ENCODE peak calls at places on chromosomes 7 and 10, in five cellular contexts. One of them, this sample, is unnamed.

GRCh38 chr7:114740095-114740494 is 181.8 kb upstream of the MDFIC start:
- DNase-seq in AG10803: no peak
- DNase-seq in left ventricle myocardium inferior: no peak
- DNase-seq in natural killer cell: no peak
- DNase-seq in PC-9: no peak
- DNase-seq in this sample: no peak

GRCh38 chr10:119597405-119598186 is 832 bp upstream of the TIAL1 start:
- DNase-seq in AG10803: no peak
- DNase-seq in natural killer cell: no peak
- DNase-seq in PC-9: no peak
- DNase-seq in left ventricle myocardium inferior: no peak
- DNase-seq in this sample: no peak

GRCh38 chr7:16989883-16990413 is 108.2 kb upstream of the AGR3 start:
- DNase-seq in natural killer cell: no peak
- DNase-seq in left ventricle myocardium inferior: peak
- DNase-seq in PC-9: peak
- DNase-seq in AG10803: peak
- DNase-seq in this sample: no peak

GRCh38 chr7:15652776-15653290 is 33.6 kb downstream of the MEOX2 start:
- DNase-seq in natural killer cell: no peak
- DNase-seq in AG10803: no peak
- DNase-seq in PC-9: no peak
- DNase-seq in left ventricle myocardium inferior: no peak
- DNase-seq in this sample: no peak

GRCh38 chr10:110005716-110006115 is 2.1 kb upstream of the ADD3 start:
- DNase-seq in PC-9: no peak
- DNase-seq in AG10803: peak
- DNase-seq in natural killer cell: no peak
- DNase-seq in left ventricle myocardium inferior: peak
- DNase-seq in this sample: no peak

GRCh38 chr10:96834121-96834520 is 2.0 kb downstream of the LCOR start:
- DNase-seq in AG10803: no peak
- DNase-seq in PC-9: no peak
- DNase-seq in natural killer cell: no peak
- DNase-seq in left ventricle myocardium inferior: no peak
- DNase-seq in this sample: no peak

GRCh38 chr10:86646532-86646931 is 7.8 kb upstream of the OPN4 start:
- DNase-seq in PC-9: no peak
- DNase-seq in AG10803: no peak
- DNase-seq in natural killer cell: no peak
- DNase-seq in left ventricle myocardium inferior: no peak
- DNase-seq in this sample: no peak

GRCh38 chr7:68964060-68964459 is 634.2 kb upstream of the AUTS2 start:
- DNase-seq in AG10803: peak
- DNase-seq in natural killer cell: no peak
- DNase-seq in left ventricle myocardium inferior: no peak
- DNase-seq in PC-9: no peak
- DNase-seq in this sample: no peak

GRCh38 chr10:124688889-124689670 is 55.1 kb downstream of the FAM53B start:
- DNase-seq in AG10803: no peak
- DNase-seq in left ventricle myocardium inferior: no peak
- DNase-seq in PC-9: no peak
- DNase-seq in natural killer cell: peak
- DNase-seq in this sample: no peak

GRCh38 chr10:119161680-119162079 is 3.8 kb downstream of the SFXN4 start:
- DNase-seq in left ventricle myocardium inferior: no peak
- DNase-seq in natural killer cell: no peak
- DNase-seq in PC-9: no peak
- DNase-seq in AG10803: peak
- DNase-seq in this sample: no peak

GRCh38 chr10:109277456-109277855 is 645.9 kb downstream of the XPNPEP1 start:
- DNase-seq in PC-9: no peak
- DNase-seq in left ventricle myocardium inferior: no peak
- DNase-seq in AG10803: peak
- DNase-seq in natural killer cell: no peak
- DNase-seq in this sample: no peak

GRCh38 chr10:100749309-100750217 is 4.2 kb downstream of the PAX2 start:
- DNase-seq in left ventricle myocardium inferior: no peak
- DNase-seq in natural killer cell: no peak
- DNase-seq in PC-9: no peak
- DNase-seq in AG10803: no peak
- DNase-seq in this sample: no peak

GRCh38 chr10:11631890-11632587 is 20.6 kb upstream of the USP6NL start:
- DNase-seq in PC-9: no peak
- DNase-seq in AG10803: no peak
- DNase-seq in left ventricle myocardium inferior: no peak
- DNase-seq in natural killer cell: no peak
- DNase-seq in this sample: no peak

GRCh38 chr10:59047180-59047579 is 129.3 kb upstream of the PHYHIPL start:
- DNase-seq in left ventricle myocardium inferior: no peak
- DNase-seq in AG10803: no peak
- DNase-seq in PC-9: no peak
- DNase-seq in natural killer cell: no peak
- DNase-seq in this sample: no peak

GRCh38 chr7:1646957-1647891 is 22.9 kb upstream of the ELFN1 start:
- DNase-seq in PC-9: no peak
- DNase-seq in left ventricle myocardium inferior: peak
- DNase-seq in natural killer cell: no peak
- DNase-seq in AG10803: peak
- DNase-seq in this sample: peak

GRCh38 chr10:14016011-14016536 is 314.6 kb downstream of the FRMD4A start:
- DNase-seq in PC-9: no peak
- DNase-seq in AG10803: peak
- DNase-seq in natural killer cell: no peak
- DNase-seq in left ventricle myocardium inferior: peak
- DNase-seq in this sample: peak

GRCh38 chr7:108384721-108385483 is 71.3 kb downstream of the NRCAM start:
- DNase-seq in PC-9: no peak
- DNase-seq in AG10803: no peak
- DNase-seq in natural killer cell: no peak
- DNase-seq in left ventricle myocardium inferior: no peak
- DNase-seq in this sample: no peak

GRCh38 chr10:133128126-133129081 is 31.6 kb upstream of the KNDC1 start:
- DNase-seq in natural killer cell: no peak
- DNase-seq in left ventricle myocardium inferior: peak
- DNase-seq in AG10803: no peak
- DNase-seq in PC-9: no peak
- DNase-seq in this sample: peak

GRCh38 chr10:104209575-104210198 is 22.5 kb downstream of the CFAP43 start:
- DNase-seq in natural killer cell: no peak
- DNase-seq in left ventricle myocardium inferior: no peak
- DNase-seq in PC-9: peak
- DNase-seq in AG10803: peak
- DNase-seq in this sample: no peak

GRCh38 chr10:75111906-75112703 is 649 bp downstream of the SAMD8 start:
- DNase-seq in AG10803: peak
- DNase-seq in natural killer cell: peak
- DNase-seq in left ventricle myocardium inferior: no peak
- DNase-seq in PC-9: peak
- DNase-seq in this sample: no peak

GRCh38 chr10:78545756-78546155 is 512.1 kb downstream of the RPS24 start:
- DNase-seq in PC-9: no peak
- DNase-seq in natural killer cell: no peak
- DNase-seq in left ventricle myocardium inferior: no peak
- DNase-seq in AG10803: no peak
- DNase-seq in this sample: no peak

GRCh38 chr10:876442-876841 is 55.1 kb downstream of the LARP4B start:
- DNase-seq in left ventricle myocardium inferior: no peak
- DNase-seq in PC-9: no peak
- DNase-seq in AG10803: no peak
- DNase-seq in natural killer cell: no peak
- DNase-seq in this sample: no peak

GRCh38 chr7:85232068-85232467 is 45.2 kb upstream of the SEMA3D start:
- DNase-seq in natural killer cell: no peak
- DNase-seq in AG10803: no peak
- DNase-seq in PC-9: no peak
- DNase-seq in left ventricle myocardium inferior: no peak
- DNase-seq in this sample: no peak

GRCh38 chr10:3401491-3401938 is 228.9 kb upstream of the PITRM1 start:
- DNase-seq in AG10803: peak
- DNase-seq in PC-9: no peak
- DNase-seq in natural killer cell: no peak
- DNase-seq in left ventricle myocardium inferior: no peak
- DNase-seq in this sample: no peak

GRCh38 chr10:52019078-52019644 is 294.9 kb upstream of the DKK1 start:
- DNase-seq in PC-9: no peak
- DNase-seq in AG10803: no peak
- DNase-seq in natural killer cell: no peak
- DNase-seq in left ventricle myocardium inferior: no peak
- DNase-seq in this sample: no peak

DNA sequence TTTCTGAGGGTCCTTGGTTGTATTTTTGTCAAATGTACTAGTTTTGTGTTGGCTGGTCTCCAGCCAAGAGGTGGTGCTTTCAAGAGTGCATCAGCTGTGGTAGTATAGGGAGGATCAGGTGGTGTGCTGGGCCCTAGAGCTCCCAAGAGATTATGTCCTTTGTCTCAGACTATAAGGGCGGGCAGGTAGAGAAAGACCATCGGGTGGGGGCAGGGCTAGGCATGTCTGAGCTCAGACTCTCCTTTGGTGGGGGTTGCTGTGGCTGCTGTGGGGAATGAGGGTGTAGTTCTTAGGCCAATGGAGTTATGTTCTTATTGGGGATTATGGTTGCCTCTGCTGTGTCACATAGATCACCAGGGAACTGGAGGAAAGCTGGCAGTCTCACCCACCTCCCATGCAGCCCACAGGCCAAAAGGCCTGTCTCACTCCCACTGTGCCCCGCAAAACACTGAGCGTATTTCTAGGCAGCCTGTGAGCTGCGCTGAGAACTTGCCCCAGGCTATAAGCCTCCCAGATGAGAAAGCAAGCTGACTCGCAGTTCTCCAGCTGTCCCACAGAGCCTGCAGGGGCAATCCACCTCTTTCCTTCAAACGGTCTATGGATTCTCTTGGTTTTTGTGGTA is 1066.7 kb downstream of the GRM8 start:
- DNase-seq in left ventricle myocardium inferior: no peak
- DNase-seq in PC-9: no peak
- DNase-seq in AG10803: no peak
- DNase-seq in natural killer cell: no peak
- DNase-seq in this sample: no peak
- TF ChIP-seq CTCF in left ventricle myocardium inferior: no peak
- TF ChIP-seq CTCF in PC-9: no peak
- TF ChIP-seq CTCF in AG10803: no peak
- TF ChIP-seq CTCF in natural killer cell: no peak
- TF ChIP-seq CTCF in this sample: no peak

GRCh38 chr10:114499630-114500190 is 95.4 kb upstream of the AFAP1L2 start:
- DNase-seq in natural killer cell: no peak
- DNase-seq in left ventricle myocardium inferior: no peak
- DNase-seq in PC-9: peak
- DNase-seq in AG10803: no peak
- DNase-seq in this sample: peak

GRCh38 chr10:114501650-114502049 is 97.3 kb upstream of the AFAP1L2 start:
- DNase-seq in natural killer cell: no peak
- DNase-seq in AG10803: no peak
- DNase-seq in left ventricle myocardium inferior: no peak
- DNase-seq in PC-9: no peak
- DNase-seq in this sample: no peak

GRCh38 chr10:114504769-114505579 is 100.7 kb upstream of the AFAP1L2 start:
- DNase-seq in left ventricle myocardium inferior: no peak
- DNase-seq in natural killer cell: no peak
- DNase-seq in AG10803: peak
- DNase-seq in PC-9: peak
- DNase-seq in this sample: no peak

GRCh38 chr10:114500643-114501042 is 96.3 kb upstream of the AFAP1L2 start:
- DNase-seq in AG10803: no peak
- DNase-seq in left ventricle myocardium inferior: no peak
- DNase-seq in natural killer cell: no peak
- DNase-seq in PC-9: no peak
- DNase-seq in this sample: no peak

DNA sequence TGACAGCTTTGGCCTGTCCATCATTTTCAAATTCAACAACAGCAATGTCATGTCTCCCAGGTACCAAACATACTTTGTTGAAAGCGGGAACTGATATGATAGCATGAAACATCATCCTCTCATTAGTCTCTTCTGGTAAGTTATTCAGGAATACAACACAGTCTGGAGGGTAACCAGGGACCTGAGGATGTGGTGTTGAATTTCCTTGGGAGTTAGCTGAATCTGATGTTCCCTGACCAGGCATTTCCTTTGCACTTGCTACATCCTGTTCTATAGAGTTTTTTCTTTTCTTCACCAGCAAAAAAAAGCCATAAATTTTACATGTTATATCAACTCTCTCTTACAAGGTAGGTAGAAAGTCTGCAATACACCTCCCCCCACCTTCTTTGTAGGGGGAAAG is 97.8 kb upstream of the AFAP1L2 start:
- DNase-seq in PC-9: no peak
- DNase-seq in natural killer cell: no peak
- DNase-seq in AG10803: no peak
- DNase-seq in left ventricle myocardium inferior: no peak
- DNase-seq in this sample: no peak
- TF ChIP-seq CTCF in PC-9: no peak
- TF ChIP-seq CTCF in natural killer cell: no peak
- TF ChIP-seq CTCF in AG10803: no peak
- TF ChIP-seq CTCF in left ventricle myocardium inferior: no peak
- TF ChIP-seq CTCF in this sample: no peak

DNA sequence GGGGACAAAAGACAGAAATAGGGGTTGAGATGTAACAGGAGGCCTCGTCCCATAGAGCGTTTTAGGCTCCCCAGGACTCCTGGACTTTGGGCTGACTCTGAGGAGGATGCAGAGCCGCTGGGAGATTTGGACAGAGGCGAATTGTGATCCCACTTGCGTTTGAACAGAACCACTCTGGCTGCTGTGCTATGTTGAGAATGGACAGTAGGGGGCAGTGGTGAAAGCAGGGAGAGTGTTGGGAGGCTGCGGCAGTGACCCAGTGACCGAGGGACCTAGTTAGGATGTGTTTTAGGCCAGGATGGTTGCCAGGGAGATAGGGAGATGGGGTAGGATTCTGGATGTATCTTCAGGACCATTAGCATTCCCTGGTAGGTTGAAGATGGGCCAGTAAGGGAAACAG is 271.6 kb downstream of the CCDC3 start:
- DNase-seq in natural killer cell: no peak
- DNase-seq in AG10803: no peak
- DNase-seq in left ventricle myocardium inferior: no peak
- DNase-seq in PC-9: no peak
- DNase-seq in this sample: no peak
- TF ChIP-seq CTCF in natural killer cell: peak
- TF ChIP-seq CTCF in AG10803: peak
- TF ChIP-seq CTCF in left ventricle myocardium inferior: peak
- TF ChIP-seq CTCF in PC-9: no peak
- TF ChIP-seq CTCF in this sample: no peak

DNA sequence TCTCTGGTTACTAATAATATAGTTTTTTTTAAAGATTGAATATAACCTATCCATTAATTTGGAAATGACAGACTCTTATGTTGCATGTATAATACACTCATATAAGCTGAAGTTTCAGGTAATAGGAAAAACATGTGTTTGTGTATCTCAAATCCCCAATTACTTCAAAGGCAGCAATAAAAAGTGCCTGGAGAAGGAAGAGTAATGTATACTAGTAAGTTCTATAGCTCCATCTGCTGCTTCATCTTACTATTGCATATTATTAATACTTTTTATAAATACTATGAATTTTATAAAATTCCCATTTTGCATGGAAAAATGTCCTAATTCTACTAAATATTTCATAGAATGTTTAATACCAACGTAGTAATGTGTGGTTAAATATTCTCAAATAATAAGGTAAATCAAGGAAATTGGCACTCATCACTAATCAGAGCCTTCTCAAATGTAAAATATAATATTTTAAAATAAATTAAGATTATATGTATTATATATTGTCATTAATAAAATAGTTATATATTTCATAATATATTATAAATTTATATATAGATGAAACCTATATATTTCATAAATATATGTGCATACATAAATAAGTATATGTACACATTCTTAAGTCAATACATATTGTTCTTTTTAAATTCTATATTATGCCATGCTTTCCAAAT is 311.9 kb downstream of the HGF start:
- DNase-seq in PC-9: no peak
- DNase-seq in left ventricle myocardium inferior: no peak
- DNase-seq in natural killer cell: no peak
- DNase-seq in AG10803: peak
- DNase-seq in this sample: no peak
- TF ChIP-seq CTCF in PC-9: peak
- TF ChIP-seq CTCF in left ventricle myocardium inferior: peak
- TF ChIP-seq CTCF in natural killer cell: no peak
- TF ChIP-seq CTCF in AG10803: peak
- TF ChIP-seq CTCF in this sample: no peak

This sample was measured in CD14-positive monocyte.